ENCODE peak calls at places on chromosomes 5 and 9, in five cellular contexts. X is NCI-H226; C is activated naive CD4-positive, alpha-beta T cell treated with Interleukin-2 at 50 U/mL for 16 hours; E is stimulated activated CD8-positive, alpha-beta memory T cell treated with anti-CD3 and anti-CD28 coated beads, Interleukin-12 subunit alpha, Interleukin-12 subunit beta, amount 100 ng/mL, for 1 hour; I is Right ventricle myocardium superior. U is an unnamed sample.

GRCh38 chr5:38776494-38776893 is 69.3 kb upstream of the OSMR start:
- DNase-seq in I (no peak), X (no peak), C (no peak), E (no peak), U (no peak)

GRCh38 chr9:105333811-105334210 is 89.4 kb downstream of the SLC44A1 start:
- DNase-seq in I (no peak), E (no peak), X (no peak), C (no peak), U (no peak)

GRCh38 chr5:168481330-168481788 is 4.9 kb upstream of the RARS1 start:
- DNase-seq in C (no peak), E (no peak), I (no peak), X (peak), U (no peak)

GRCh38 chr5:61489574-61489973 is 157.5 kb downstream of the ZSWIM6 start:
- DNase-seq in X (no peak), I (no peak), E (no peak), C (no peak), U (no peak)

GRCh38 chr5:30607301-30607700 is 586.2 kb upstream of the CDH6 start:
- DNase-seq in E (no peak), I (no peak), X (peak), C (no peak), U (no peak)

GRCh38 chr9:2469681-2470141 is 151.9 kb upstream of the VLDLR start:
- DNase-seq in C (no peak), I (peak), E (no peak), X (no peak), U (no peak)

GRCh38 chr5:139394654-139395566 is at the start of gene PROB1:
- DNase-seq in E (no peak), C (no peak), X (no peak), I (peak), U (no peak)

GRCh38 chr9:99762470-99762869 is 59.2 kb upstream of the NR4A3 start:
- DNase-seq in X (no peak), C (no peak), E (no peak), I (no peak), U (no peak)

GRCh38 chr5:102911973-102912372 is 156.9 kb downstream of the PAM start:
- DNase-seq in E (no peak), X (peak), I (no peak), C (no peak), U (no peak)

GRCh38 chr9:35335164-35335563 is 154.7 kb upstream of the RUSC2 start:
- DNase-seq in I (no peak), X (no peak), E (no peak), C (no peak), U (no peak)

GRCh38 chr9:94157408-94157801 is 73.1 kb downstream of the PTPDC1 start:
- DNase-seq in X (no peak), I (no peak), E (no peak), C (no peak), U (no peak)

GRCh38 chr5:56190500-56190899 is 42.6 kb downstream of the ANKRD55 start:
- DNase-seq in X (peak), E (peak), I (no peak), C (no peak), U (no peak)

GRCh38 chr9:84993105-84993504 is 323.6 kb downstream of the NTRK2 start:
- DNase-seq in I (no peak), C (no peak), X (no peak), E (no peak), U (no peak)

GRCh38 chr5:173294673-173295320 is 33.4 kb downstream of the STC2 start:
- DNase-seq in I (no peak), E (no peak), X (no peak), C (no peak), U (no peak)

GRCh38 chr5:108561416-108562204 is 179.7 kb upstream of the FBXL17 start:
- DNase-seq in I (no peak), C (no peak), X (no peak), E (no peak), U (no peak)

GRCh38 chr9:91255327-91255726 is 106.4 kb downstream of the AUH start:
- DNase-seq in C (no peak), E (no peak), X (no peak), I (no peak), U (no peak)

GRCh38 chr5:172487671-172488070 is 33.3 kb upstream of the SH3PXD2B start:
- DNase-seq in C (no peak), I (no peak), E (no peak), X (no peak), U (no peak)

GRCh38 chr5:51208291-51208690 is 175.0 kb upstream of the ISL1 start:
- DNase-seq in X (no peak), C (no peak), I (no peak), E (no peak), U (no peak)

GRCh38 chr5:68548959-68549676 is 333.6 kb downstream of the PIK3R1 start:
- DNase-seq in C (no peak), E (no peak), I (no peak), X (peak), U (no peak)

GRCh38 chr5:93578179-93578812 is 2.7 kb downstream of the NR2F1-AS1 start:
- DNase-seq in X (no peak), I (no peak), C (no peak), E (no peak), U (no peak)

U was measured in dorsolateral prefrontal cortex.